ENCODE peak calls at places on chromosomes 6 and 20, in seven cellular contexts. A is epithelial cell of esophagus; T is CD8-positive, alpha-beta T cell; U is GM10248; L is natural killer cell; N is astrocyte of the spinal cord; X is IMR-90. I is an unnamed sample.
A peak's percentile ranks its signal among the peaks of the same experiment; 100 is the strongest.

GRCh38 chr20:35387334-35387733 is 24.4 kb downstream of the UQCC1 start:
- DNase-seq in N (peak; percentile 79), T (no peak), L (no peak), X (peak; percentile 63), U (no peak), A (peak; percentile 33), I (peak; percentile 45)

GRCh38 chr6:16413399-16413798 is 175.0 kb downstream of the GMPR start:
- DNase-seq in L (no peak), T (no peak), A (no peak), U (peak; percentile 30), X (peak; percentile 37), N (no peak), I (no peak)

GRCh38 chr20:37120497-37120896 is 24.7 kb upstream of the RBL1 start:
- DNase-seq in U (no peak), L (no peak), A (no peak), T (no peak), N (no peak), X (no peak), I (no peak)

GRCh38 chr6:130794686-130795085 is 32.5 kb upstream of the SMLR1 start:
- DNase-seq in N (no peak), U (no peak), L (no peak), X (no peak), T (no peak), A (no peak), I (no peak)

GRCh38 chr20:47950103-47950502 is 164.8 kb upstream of the SULF2 start:
- DNase-seq in N (no peak), L (no peak), U (no peak), X (no peak), T (no peak), A (peak; percentile 80), I (no peak)

GRCh38 chr6:10743514-10743913 is 4.1 kb upstream of the TMEM14B start:
- DNase-seq in U (no peak), L (no peak), X (no peak), T (no peak), A (no peak), N (no peak), I (no peak)

GRCh38 chr6:51277471-51277870 is 458.8 kb downstream of the TFAP2B start:
- DNase-seq in T (no peak), A (no peak), L (no peak), X (no peak), U (no peak), N (no peak), I (no peak)

GRCh38 chr6:53139841-53140413 is 8.7 kb downstream of the GCM1 start:
- DNase-seq in T (no peak), X (no peak), U (no peak), A (no peak), L (no peak), N (no peak), I (no peak)

GRCh38 chr20:11607047-11607446 is 310.6 kb upstream of the BTBD3 start:
- DNase-seq in N (no peak), A (no peak), L (no peak), T (no peak), X (no peak), U (no peak), I (no peak)

GRCh38 chr6:138726066-138727060 is 47.2 kb upstream of the CCDC28A start:
- DNase-seq in X (peak; percentile 15), A (peak; percentile 81), U (no peak), T (no peak), L (no peak), N (no peak), I (no peak)

GRCh38 chr6:125019873-125020272 is 57.6 kb downstream of the RNF217 start:
- DNase-seq in N (no peak), U (no peak), X (no peak), T (no peak), L (no peak), A (no peak), I (no peak)

GRCh38 chr6:106039836-106040592 is 46.1 kb upstream of the PRDM1 start:
- DNase-seq in N (no peak), U (no peak), T (no peak), X (no peak), L (no peak), A (no peak), I (no peak)

GRCh38 chr6:119676971-119677370 is 327.4 kb upstream of the MAN1A1 start:
- DNase-seq in A (no peak), X (peak; percentile 4), T (no peak), N (peak; percentile 71), L (no peak), U (no peak), I (no peak)

GRCh38 chr6:34412054-34412453 is 13.8 kb downstream of the RPS10 start:
- DNase-seq in U (no peak), A (no peak), T (no peak), X (no peak), N (peak; percentile 15), L (no peak), I (no peak)

GRCh38 chr20:50601511-50602431 is 89.6 kb downstream of the RIPOR3 start:
- DNase-seq in A (no peak), U (no peak), T (no peak), N (no peak), X (no peak), L (no peak), I (no peak)

GRCh38 chr6:28656715-28657114 is 131.0 kb downstream of the GPX5 start:
- DNase-seq in T (no peak), N (no peak), A (no peak), L (no peak), U (no peak), X (no peak), I (no peak)

GRCh38 chr6:14269434-14269833 is 151.9 kb downstream of the CD83 start:
- DNase-seq in U (no peak), X (no peak), N (no peak), T (no peak), L (no peak), A (no peak), I (no peak)

GRCh38 chr6:109269953-109270517 is 112.2 kb downstream of the CD164 start:
- DNase-seq in L (no peak), U (no peak), A (no peak), X (no peak), N (no peak), T (no peak), I (no peak)

GRCh38 chr6:44054635-44055559 is 72.4 kb downstream of the MRPL14 start:
- DNase-seq in L (no peak), N (peak; percentile 63), A (peak; percentile 65), U (no peak), X (peak; percentile 62), T (no peak), I (peak; percentile 84)

GRCh38 chr6:21256197-21256596 is 337.4 kb upstream of the SOX4 start:
- DNase-seq in X (no peak), N (no peak), T (no peak), U (no peak), L (no peak), A (no peak), I (no peak)

GRCh38 chr6:148716811-148717210 is 30.0 kb upstream of the UST start:
- DNase-seq in U (no peak), X (no peak), N (no peak), A (no peak), T (no peak), L (no peak), I (no peak)

GRCh38 chr20:50713677-50714101 is 17.7 kb upstream of the PARD6B start:
- DNase-seq in T (no peak), L (no peak), A (peak; percentile 34), U (no peak), N (peak; percentile 41), X (peak; percentile 61), I (peak; percentile 40)

GRCh38 chr6:19734519-19734918 is 102.7 kb upstream of the ID4 start:
- DNase-seq in N (no peak), U (no peak), L (no peak), T (no peak), X (no peak), A (no peak), I (no peak)
- TF ChIP-seq CTCF in N (no peak), U (no peak), L (no peak), T (no peak), X (no peak), A (no peak), I (no peak)

GRCh38 chr6:68726307-68726706 is 91.2 kb downstream of the ADGRB3 start:
- DNase-seq in L (no peak), T (no peak), U (no peak), A (no peak), N (no peak), X (no peak), I (no peak)
- TF ChIP-seq CTCF in L (no peak), T (no peak), U (no peak), A (no peak), N (no peak), X (no peak), I (no peak)

GRCh38 chr6:141309295-141309694 is 823.4 kb upstream of the GJE1 start:
- DNase-seq in X (no peak), T (no peak), L (no peak), U (no peak), A (peak; percentile 8), N (no peak), I (no peak)
- TF ChIP-seq CTCF in X (no peak), T (no peak), L (no peak), U (no peak), A (no peak), N (no peak), I (peak; percentile 43)

DNA sequence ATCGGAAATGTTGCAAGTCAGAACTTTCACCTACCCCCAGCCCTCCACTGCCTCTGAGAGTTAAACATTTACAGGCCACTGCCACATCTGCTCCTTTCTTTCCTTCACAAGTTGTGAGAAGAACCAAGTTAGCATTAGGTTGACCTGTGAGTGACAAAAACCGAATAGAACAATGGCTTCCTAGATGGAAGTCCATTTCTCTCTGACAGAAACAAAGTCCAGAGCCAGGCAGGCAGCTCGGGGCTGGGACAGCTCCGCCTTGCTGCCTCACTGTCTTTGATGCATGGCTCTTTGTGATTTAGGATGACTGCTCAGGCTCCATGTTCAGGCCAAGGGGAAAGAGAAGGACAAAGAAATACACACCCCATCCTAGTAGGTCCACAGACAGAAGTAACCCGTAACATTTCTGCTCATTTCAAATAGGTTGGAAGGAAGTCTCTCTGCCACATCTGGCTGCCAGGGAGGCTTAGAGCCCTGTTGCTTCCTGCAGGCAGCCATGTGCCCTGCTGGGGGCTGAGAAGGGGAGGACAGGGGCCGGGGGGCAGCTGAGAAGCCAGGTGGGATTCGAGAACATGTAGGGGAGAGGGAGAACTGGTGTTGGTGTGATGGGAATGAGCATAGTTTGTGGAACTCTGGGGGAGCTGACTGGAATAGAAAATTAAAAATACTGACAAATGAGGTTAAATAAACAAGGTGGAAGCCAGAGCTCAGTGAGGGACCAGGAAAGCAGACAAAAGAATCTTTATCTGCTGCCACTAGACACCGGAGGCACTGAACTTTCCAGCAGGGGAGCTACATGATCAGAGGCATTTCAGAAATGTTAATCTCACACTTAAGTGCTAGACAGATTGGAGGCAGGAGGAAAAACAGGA is 19.5 kb upstream of the IER3 start:
- DNase-seq in T (no peak), U (peak; percentile 65), X (peak; percentile 54), L (no peak), A (peak; percentile 24), N (peak; percentile 84), I (no peak)
- TF ChIP-seq CTCF in T (no peak), U (no peak), X (peak; percentile 21), L (no peak), A (peak; percentile 33), N (no peak), I (peak; percentile 28)

GRCh38 chr6:98980814-98981213 is 33.1 kb upstream of the FBXL4 start:
- DNase-seq in X (no peak), A (no peak), T (no peak), U (no peak), L (no peak), N (no peak), I (no peak)
- TF ChIP-seq CTCF in X (no peak), A (no peak), T (no peak), U (no peak), L (no peak), N (no peak), I (no peak)

GRCh38 chr20:4817230-4817671 is 95.5 kb downstream of the PRND start:
- DNase-seq in L (no peak), A (peak; percentile 41), N (no peak), X (no peak), T (no peak), U (no peak), I (peak; percentile 7)
- TF ChIP-seq CTCF in L (no peak), A (no peak), N (no peak), X (peak; percentile 14), T (no peak), U (no peak), I (peak; percentile 60)

I was measured in HFFc6.